ENCODE peak calls at places on chromosomes 2 and 18, in four cellular contexts. Z, I, A and X are unnamed samples.

GRCh38 chr2:157460384-157460837 is 16.5 kb upstream of the CYTIP start:
- DNase-seq in Z (peak), I (no peak), A (peak), X (no peak)

GRCh38 chr2:135904590-135904989 is 28.3 kb upstream of the MCM6 start:
- DNase-seq in Z (no peak), I (peak), A (no peak), X (no peak)

GRCh38 chr18:67269206-67269605 is 247.3 kb downstream of the DSEL start:
- DNase-seq in Z (no peak), I (no peak), A (no peak), X (no peak)

GRCh38 chr18:49227456-49227855 is 233.0 kb downstream of the DYM start:
- DNase-seq in Z (no peak), I (no peak), A (no peak), X (no peak)

GRCh38 chr2:209772316-209772715 is 684 bp downstream of the UNC80 start:
- DNase-seq in Z (no peak), I (no peak), A (no peak), X (no peak)

GRCh38 chr18:25261768-25262167 is 90.2 kb downstream of the ZNF521 start:
- DNase-seq in Z (no peak), I (no peak), A (no peak), X (no peak)

GRCh38 chr18:23722646-23723045 is 33.4 kb downstream of the LAMA3 start:
- DNase-seq in Z (no peak), I (no peak), A (no peak), X (no peak)

GRCh38 chr18:34740101-34740500 is 30.0 kb downstream of the DTNA start:
- DNase-seq in Z (no peak), I (no peak), A (no peak), X (no peak)

GRCh38 chr18:66511810-66512209 is 92.1 kb downstream of the CDH19 start:
- DNase-seq in Z (no peak), I (no peak), A (no peak), X (no peak)

GRCh38 chr2:28676153-28676835 is 75.3 kb upstream of the PPP1CB start:
- DNase-seq in Z (no peak), I (no peak), A (no peak), X (no peak)

GRCh38 chr2:121454549-121455090 is 76.1 kb upstream of the RNU4ATAC start:
- DNase-seq in Z (no peak), I (no peak), A (no peak), X (no peak)

GRCh38 chr18:41752826-41753225 is 202.2 kb upstream of the PIK3C3 start:
- DNase-seq in Z (no peak), I (no peak), A (no peak), X (no peak)

GRCh38 chr18:39959839-39960238 is 1995.2 kb upstream of the PIK3C3 start:
- DNase-seq in Z (no peak), I (no peak), A (no peak), X (no peak)

GRCh38 chr2:100643459-100643858 is 80.7 kb downstream of the PDCL3 start:
- DNase-seq in Z (no peak), I (no peak), A (no peak), X (no peak)

GRCh38 chr18:32301976-32302743 is 112.3 kb downstream of the MEP1B start:
- DNase-seq in Z (peak), I (no peak), A (no peak), X (no peak)

GRCh38 chr2:16466821-16467151 is 198.8 kb downstream of the CYRIA start:
- DNase-seq in Z (no peak), I (no peak), A (no peak), X (no peak)

GRCh38 chr18:5546660-5547059 is 2.9 kb upstream of the EPB41L3 start:
- DNase-seq in Z (no peak), I (peak), A (no peak), X (no peak)

GRCh38 chr2:84904717-84905174 is 710 bp upstream of the TMSB10 start:
- DNase-seq in Z (no peak), I (peak), A (no peak), X (no peak)

GRCh38 chr2:41194235-41194634 is 742.3 kb upstream of the SLC8A1 start:
- DNase-seq in Z (no peak), I (no peak), A (peak), X (no peak)

GRCh38 chr18:26307161-26307773 is 81.0 kb downstream of the TAF4B start:
- DNase-seq in Z (peak), I (peak), A (peak), X (no peak)

GRCh38 chr2:110114801-110115200 is 821 bp downstream of the MALL start:
- DNase-seq in Z (peak), I (no peak), A (no peak), X (no peak)

GRCh38 chr2:40606862-40607261 is 155.0 kb upstream of the SLC8A1 start:
- DNase-seq in Z (no peak), I (no peak), A (no peak), X (no peak)

GRCh38 chr2:237283136-237283928 is 130.6 kb downstream of the COL6A3 start:
- DNase-seq in Z (peak), I (no peak), A (no peak), X (no peak)

GRCh38 chr2:226873051-226873620 is 37.3 kb downstream of the RHBDD1 start:
- DNase-seq in Z (no peak), I (peak), A (no peak), X (no peak)

GRCh38 chr18:68992719-68993482 is 195.0 kb downstream of the CCDC102B start:
- DNase-seq in Z (no peak), I (no peak), A (no peak), X (no peak)

GRCh38 chr2:32711219-32711618 is 83.4 kb downstream of the TTC27 start:
- DNase-seq in Z (no peak), I (no peak), A (no peak), X (no peak)

GRCh38 chr18:9612215-9612830 is 2.0 kb downstream of the PPP4R1 start:
- DNase-seq in Z (peak), I (peak), A (peak), X (no peak)

GRCh38 chr2:237743024-237743423 is 55.6 kb upstream of the RBM44 start:
- DNase-seq in Z (no peak), I (no peak), A (no peak), X (no peak)

GRCh38 chr2:8320305-8320704 is 361.6 kb upstream of the ID2 start:
- DNase-seq in Z (no peak), I (no peak), A (no peak), X (no peak)

GRCh38 chr2:182636694-182637093 is 79.4 kb upstream of the DNAJC10 start:
- DNase-seq in Z (no peak), I (no peak), A (no peak), X (no peak)

GRCh38 chr2:218746470-218746795 is 35.5 kb upstream of the CYP27A1 start:
- DNase-seq in Z (no peak), I (no peak), A (no peak), X (no peak)

GRCh38 chr2:162477011-162477410 is 133.1 kb downstream of the GCA start:
- DNase-seq in Z (no peak), I (no peak), A (no peak), X (no peak)

GRCh38 chr2:180705122-180705521 is 275.3 kb upstream of the UBE2E3 start:
- DNase-seq in Z (no peak), I (peak), A (no peak), X (no peak)
- TF ChIP-seq RNF2 in Z (no peak), I (no peak), A (no peak), X (no peak)

DNA sequence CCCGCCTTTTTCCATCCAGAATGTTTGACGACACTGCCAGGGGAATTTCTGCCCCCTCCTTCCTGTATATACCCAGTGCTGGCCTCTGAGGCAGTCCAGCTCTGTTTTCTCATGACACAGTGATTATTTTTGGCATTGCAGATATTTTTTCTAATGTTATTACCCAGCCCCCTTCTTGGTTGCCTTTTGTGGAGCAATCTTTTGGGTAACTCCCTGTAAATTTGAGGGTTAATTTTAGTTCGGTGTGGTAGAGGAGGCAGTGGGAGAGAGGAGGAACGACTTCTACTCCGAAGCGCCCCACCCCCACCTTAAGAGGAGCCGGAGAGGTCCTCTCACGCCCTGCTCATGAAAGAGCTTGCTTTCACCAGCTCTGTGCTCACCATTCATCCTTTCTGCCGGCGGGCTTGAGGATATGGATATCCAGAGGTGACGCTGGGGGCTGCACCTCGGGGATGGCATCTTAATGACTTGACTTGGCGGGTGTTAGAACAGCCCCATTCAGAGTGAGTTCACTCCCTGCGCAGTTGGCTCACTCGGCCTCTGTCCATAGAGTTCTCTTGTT is 38.3 kb downstream of the EPAS1 start:
- DNase-seq in Z (peak), I (no peak), A (no peak), X (peak)
- TF ChIP-seq JUN in Z (no peak), I (no peak), A (no peak), X (no peak)

GRCh38 chr18:11175266-11175947 is 26.0 kb upstream of the PIEZO2 start:
- DNase-seq in Z (no peak), I (no peak), A (no peak), X (no peak)
- H3K4me3 ChIP-seq in Z (no peak), I (no peak), A (no peak), X (no peak)

DNA sequence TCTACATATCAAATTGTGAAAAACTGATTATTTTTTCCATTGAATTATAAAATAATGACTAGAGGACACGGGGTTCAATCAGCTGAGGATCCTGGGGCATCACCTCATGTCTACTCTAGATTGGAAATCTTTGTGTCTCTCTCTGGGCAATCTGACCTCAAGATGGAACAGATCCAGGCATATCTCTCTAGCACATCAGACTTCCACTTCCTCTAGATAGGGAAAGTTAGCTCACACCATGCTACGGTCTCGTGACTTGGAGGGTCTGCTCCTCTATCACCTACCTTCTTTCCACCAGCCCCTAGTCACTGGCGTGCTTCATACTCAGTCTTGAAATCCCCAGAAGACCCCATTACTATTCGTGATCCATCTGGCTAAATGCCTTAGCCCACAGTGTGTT is 148.8 kb downstream of the ANKRD44 start:
- DNase-seq in Z (no peak), I (no peak), A (no peak), X (no peak)
- TF ChIP-seq RNF2 in Z (no peak), I (no peak), A (no peak), X (no peak)

DNA sequence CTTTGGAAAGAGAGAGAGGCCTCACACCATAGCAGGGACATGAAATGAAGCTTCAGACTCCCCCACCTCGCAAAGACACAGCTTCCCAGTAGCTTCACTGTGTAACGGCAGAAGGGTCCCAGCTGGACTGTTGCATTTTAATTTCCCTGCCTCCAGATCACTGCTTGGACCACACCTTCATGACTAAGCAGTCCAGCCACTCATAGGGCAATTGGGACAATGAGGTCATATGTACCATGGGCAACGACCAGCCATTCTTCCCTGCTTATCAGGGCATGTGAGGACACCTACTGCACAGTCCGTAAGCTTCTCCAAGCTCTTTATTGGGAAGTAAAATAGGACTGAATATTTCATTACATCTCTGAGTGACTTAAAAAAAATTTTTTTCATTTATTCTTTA is 183.0 kb downstream of the MREG start:
- DNase-seq in Z (no peak), I (peak), A (peak), X (no peak)
- TF ChIP-seq JUN in Z (no peak), I (peak), A (peak), X (no peak)